ENCODE peak calls at places on chromosome 20, in seven cellular contexts. One of them, this sample, is unnamed.

GRCh38 chr20:23652371-23652770 is 14.6 kb upstream of the CST3 start:
- DNase-seq in HepG2: no peak
- DNase-seq in HCT116: no peak
- DNase-seq in SK-N-SH: no peak
- DNase-seq in H1: no peak
- DNase-seq in GM12878: no peak
- DNase-seq in K562: no peak
- DNase-seq in this sample: no peak

GRCh38 chr20:61307686-61308085 is 55.6 kb downstream of the CDH4 start:
- DNase-seq in HepG2: no peak
- DNase-seq in HCT116: no peak
- DNase-seq in SK-N-SH: no peak
- DNase-seq in H1: no peak
- DNase-seq in GM12878: no peak
- DNase-seq in K562: no peak
- DNase-seq in this sample: no peak

GRCh38 chr20:25285091-25285647 is 37.3 kb downstream of the PYGB start:
- DNase-seq in HepG2: no peak
- DNase-seq in HCT116: no peak
- DNase-seq in SK-N-SH: no peak
- DNase-seq in H1: peak; percentile 52
- DNase-seq in GM12878: no peak
- DNase-seq in K562: no peak
- DNase-seq in this sample: no peak

GRCh38 chr20:17024513-17025105 is 202.2 kb upstream of the PCSK2 start:
- DNase-seq in HepG2: peak; percentile 84
- DNase-seq in HCT116: peak; percentile 42
- DNase-seq in SK-N-SH: no peak
- DNase-seq in H1: no peak
- DNase-seq in GM12878: no peak
- DNase-seq in K562: no peak
- DNase-seq in this sample: no peak

GRCh38 chr20:37327748-37328147 is 18.2 kb upstream of the SRC start:
- DNase-seq in HepG2: no peak
- DNase-seq in HCT116: no peak
- DNase-seq in SK-N-SH: no peak
- DNase-seq in H1: no peak
- DNase-seq in GM12878: no peak
- DNase-seq in K562: no peak
- DNase-seq in this sample: no peak

GRCh38 chr20:14820771-14821170 is 483.4 kb upstream of the FLRT3 start:
- DNase-seq in HepG2: no peak
- DNase-seq in HCT116: no peak
- DNase-seq in SK-N-SH: no peak
- DNase-seq in H1: no peak
- DNase-seq in GM12878: no peak
- DNase-seq in K562: no peak
- DNase-seq in this sample: no peak

GRCh38 chr20:19137641-19138040 is 74.8 kb upstream of the SLC24A3 start:
- DNase-seq in HepG2: no peak
- DNase-seq in HCT116: no peak
- DNase-seq in SK-N-SH: no peak
- DNase-seq in H1: no peak
- DNase-seq in GM12878: no peak
- DNase-seq in K562: no peak
- DNase-seq in this sample: no peak

GRCh38 chr20:50550531-50550930 is 40.3 kb downstream of the PTPN1 start:
- DNase-seq in HepG2: no peak
- DNase-seq in HCT116: no peak
- DNase-seq in SK-N-SH: no peak
- DNase-seq in H1: no peak
- DNase-seq in GM12878: no peak
- DNase-seq in K562: no peak
- DNase-seq in this sample: no peak

GRCh38 chr20:32453467-32454163 is 95.5 kb downstream of the ASXL1 start:
- DNase-seq in HepG2: no peak
- DNase-seq in HCT116: no peak
- DNase-seq in SK-N-SH: no peak
- DNase-seq in H1: no peak
- DNase-seq in GM12878: no peak
- DNase-seq in K562: no peak
- DNase-seq in this sample: no peak
- TF ChIP-seq JUND in HepG2: no peak
- TF ChIP-seq JUND in HCT116: no peak
- TF ChIP-seq JUND in SK-N-SH: no peak
- TF ChIP-seq JUND in H1: no peak
- TF ChIP-seq JUND in GM12878: no peak
- TF ChIP-seq JUND in K562: no peak
- TF ChIP-seq JUND in this sample: no peak

GRCh38 chr20:53657289-53657678 is 63.6 kb upstream of the ZNF217 start:
- DNase-seq in HepG2: no peak
- DNase-seq in HCT116: no peak
- DNase-seq in SK-N-SH: no peak
- DNase-seq in H1: no peak
- DNase-seq in GM12878: no peak
- DNase-seq in K562: no peak
- DNase-seq in this sample: no peak

GRCh38 chr20:53655909-53656652 is 62.4 kb upstream of the ZNF217 start:
- DNase-seq in HepG2: no peak
- DNase-seq in HCT116: no peak
- DNase-seq in SK-N-SH: no peak
- DNase-seq in H1: no peak
- DNase-seq in GM12878: no peak
- DNase-seq in K562: no peak
- DNase-seq in this sample: peak; percentile 86

GRCh38 chr20:53652859-53653520 is 59.4 kb upstream of the ZNF217 start:
- DNase-seq in HepG2: no peak
- DNase-seq in HCT116: no peak
- DNase-seq in SK-N-SH: no peak
- DNase-seq in H1: no peak
- DNase-seq in GM12878: no peak
- DNase-seq in K562: no peak
- DNase-seq in this sample: no peak

GRCh38 chr20:53656653-53657288 is 63.1 kb upstream of the ZNF217 start:
- DNase-seq in HepG2: no peak
- DNase-seq in HCT116: no peak
- DNase-seq in SK-N-SH: no peak
- DNase-seq in H1: no peak
- DNase-seq in GM12878: no peak
- DNase-seq in K562: no peak
- DNase-seq in this sample: no peak

DNA sequence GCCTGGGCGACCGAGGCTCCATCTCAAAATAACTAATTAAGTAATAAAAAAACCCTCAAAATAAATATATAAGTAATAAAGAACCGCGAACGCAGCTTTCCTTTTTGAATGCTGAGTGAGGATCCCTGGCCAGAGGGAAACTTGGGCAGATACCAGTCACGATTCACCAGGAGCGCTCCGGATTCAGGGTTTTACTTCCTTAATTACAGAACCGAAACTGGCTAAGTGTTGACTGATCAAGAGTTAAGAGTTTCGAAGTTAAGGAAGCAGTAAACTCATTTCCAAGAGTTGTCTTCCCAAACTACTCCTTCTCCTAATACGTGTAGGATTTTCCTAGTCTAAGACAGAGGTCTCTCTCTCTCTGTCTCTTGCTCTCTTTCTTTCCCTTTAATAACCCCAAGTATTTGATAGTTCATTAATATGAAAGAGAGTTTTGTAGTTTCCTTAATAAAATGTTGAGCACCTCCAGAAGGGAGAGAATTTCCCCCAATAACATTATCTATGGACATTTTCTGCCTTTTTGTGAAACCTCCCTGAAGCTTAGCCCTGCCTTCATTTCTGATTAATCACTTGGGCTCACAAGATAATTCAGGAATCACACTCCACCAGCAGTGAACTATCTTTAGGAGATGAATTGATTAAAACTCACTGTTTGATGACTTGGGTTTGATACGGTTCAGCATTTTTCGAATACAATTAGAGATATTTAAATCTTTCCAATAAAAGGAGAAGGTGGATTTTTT is 61.5 kb upstream of the ZNF217 start:
- DNase-seq in HepG2: no peak
- DNase-seq in HCT116: no peak
- DNase-seq in SK-N-SH: no peak
- DNase-seq in H1: no peak
- DNase-seq in GM12878: no peak
- DNase-seq in K562: no peak
- DNase-seq in this sample: peak; percentile 96
- TF ChIP-seq JUND in HepG2: no peak
- TF ChIP-seq JUND in HCT116: no peak
- TF ChIP-seq JUND in SK-N-SH: no peak
- TF ChIP-seq JUND in H1: no peak
- TF ChIP-seq JUND in GM12878: no peak
- TF ChIP-seq JUND in K562: no peak
- TF ChIP-seq JUND in this sample: peak; percentile 58

GRCh38 chr20:40617594-40617993 is 71.4 kb downstream of the MAFB start:
- DNase-seq in HepG2: no peak
- DNase-seq in HCT116: no peak
- DNase-seq in SK-N-SH: no peak
- DNase-seq in H1: no peak
- DNase-seq in GM12878: no peak
- DNase-seq in K562: no peak
- DNase-seq in this sample: no peak
- TF ChIP-seq JUND in HepG2: no peak
- TF ChIP-seq JUND in HCT116: no peak
- TF ChIP-seq JUND in SK-N-SH: no peak
- TF ChIP-seq JUND in H1: no peak
- TF ChIP-seq JUND in GM12878: no peak
- TF ChIP-seq JUND in K562: no peak
- TF ChIP-seq JUND in this sample: no peak

DNA sequence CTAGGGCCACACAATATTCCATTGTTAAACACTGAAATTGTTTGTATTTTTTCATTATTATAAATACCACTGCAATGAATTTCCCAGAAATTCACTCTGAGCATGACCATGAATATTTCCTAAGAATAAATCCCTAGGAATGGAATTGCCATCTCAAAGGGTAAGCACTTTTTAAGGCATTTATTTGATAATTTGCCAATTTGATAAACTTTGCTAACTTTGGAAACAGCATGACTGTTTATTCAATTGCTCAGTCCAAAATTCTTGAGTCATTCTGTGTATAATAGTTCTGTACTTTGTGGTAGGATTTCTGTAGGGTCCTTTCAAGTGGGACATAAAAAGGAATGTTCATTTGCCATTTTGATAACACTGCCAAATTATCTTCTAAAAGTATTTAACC is 44.2 kb upstream of the TOX2 start:
- DNase-seq in HepG2: no peak
- DNase-seq in HCT116: no peak
- DNase-seq in SK-N-SH: no peak
- DNase-seq in H1: no peak
- DNase-seq in GM12878: no peak
- DNase-seq in K562: no peak
- DNase-seq in this sample: no peak
- TF ChIP-seq JUND in HepG2: no peak
- TF ChIP-seq JUND in HCT116: no peak
- TF ChIP-seq JUND in SK-N-SH: no peak
- TF ChIP-seq JUND in H1: no peak
- TF ChIP-seq JUND in GM12878: no peak
- TF ChIP-seq JUND in K562: no peak
- TF ChIP-seq JUND in this sample: no peak